ENCODE peak calls at places on chromosomes 2 and 18, in five cellular contexts. A, G, F, X and S are unnamed samples. For H3K4me1, the result is how much of the 10 kb centered on the place peaks cover.

GRCh38 chr2:231680992-231681852 is 27.1 kb upstream of the PTMA start:
- DNase-seq in A (peak), G (peak), F (peak), X (peak), S (peak)

GRCh38 chr18:49647496-49648168 is 85.8 kb downstream of the LIPG start:
- DNase-seq in A (no peak), G (no peak), F (no peak), X (peak), S (no peak)

GRCh38 chr2:7012141-7012809 is 95.1 kb downstream of the RNF144A start:
- DNase-seq in A (no peak), G (no peak), F (no peak), X (peak), S (no peak)

GRCh38 chr2:20198001-20198400 is 26.9 kb downstream of the SDC1 start:
- DNase-seq in A (peak), G (no peak), F (peak), X (no peak), S (no peak)

GRCh38 chr2:145230546-145230945 is 710.6 kb upstream of the ZEB2 start:
- DNase-seq in A (no peak), G (no peak), F (no peak), X (no peak), S (no peak)

GRCh38 chr2:106931742-106932335 is 45.9 kb upstream of the ST6GAL2 start:
- DNase-seq in A (no peak), G (no peak), F (no peak), X (no peak), S (no peak)

GRCh38 chr2:4475618-4476017 is 772.2 kb downstream of the DCDC2C start:
- DNase-seq in A (no peak), G (no peak), F (no peak), X (no peak), S (no peak)

GRCh38 chr2:143152219-143152618 is 23.0 kb downstream of the ARHGAP15 start:
- DNase-seq in A (no peak), G (no peak), F (no peak), X (no peak), S (no peak)

GRCh38 chr2:68466361-68466777 is 725 bp downstream of the FBXO48 start:
- DNase-seq in A (peak), G (no peak), F (peak), X (no peak), S (no peak)

GRCh38 chr2:32627441-32627900 is 379 bp upstream of the TTC27 start:
- DNase-seq in A (peak), G (no peak), F (peak), X (peak), S (peak)

GRCh38 chr2:112317303-112318158 is 42.1 kb downstream of the ZC3H6 start:
- DNase-seq in A (no peak), G (no peak), F (no peak), X (no peak), S (no peak)

DNA sequence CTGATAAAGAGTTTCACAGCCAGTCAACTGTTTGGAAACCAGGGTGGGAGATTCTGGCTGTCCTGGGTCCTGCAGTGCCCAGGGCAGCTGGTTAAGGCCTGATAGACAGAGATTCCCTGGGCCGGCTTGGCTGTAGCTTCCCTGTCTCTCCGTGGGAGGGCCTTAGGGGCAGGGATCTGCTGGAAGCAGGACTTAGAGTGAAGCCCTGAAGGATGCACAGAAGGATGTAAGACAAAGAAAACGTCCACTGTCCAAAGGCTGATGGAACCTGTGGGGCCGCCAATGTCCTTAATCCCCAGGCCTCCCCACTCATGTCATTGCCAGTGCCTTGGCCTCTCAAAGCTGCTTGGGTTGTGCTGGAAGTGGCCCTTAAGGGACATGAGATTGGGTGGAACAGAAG is 33.0 kb downstream of the MROH2A start:
- DNase-seq in A (no peak), G (no peak), F (no peak), X (peak), S (peak)
- H3K4me3 ChIP-seq in A (no peak), G (no peak), F (no peak), X (no peak), S (no peak)

GRCh38 chr2:85768713-85769112 is 14.9 kb downstream of the ATOH8 start:
- DNase-seq in A (peak), G (peak), F (peak), X (no peak), S (no peak)
- H3K4me1 ChIP-seq in A (half or more), G (half or more), F (half or more), X (under half), S (under half)

GRCh38 chr2:161204846-161205245 is 44.6 kb downstream of the TANK start:
- DNase-seq in A (no peak), G (no peak), F (no peak), X (no peak), S (no peak)

GRCh38 chr2:161200327-161200726 is 40.1 kb downstream of the TANK start:
- DNase-seq in A (no peak), G (no peak), F (no peak), X (no peak), S (no peak)

GRCh38 chr2:161199885-161200284 is 39.7 kb downstream of the TANK start:
- DNase-seq in A (no peak), G (no peak), F (no peak), X (no peak), S (no peak)
- TF ChIP-seq POLR2A in A (no peak), G (no peak), F (no peak), X (no peak), S (no peak)

GRCh38 chr18:11984091-11984490 is 2.8 kb downstream of the IMPA2 start:
- DNase-seq in A (no peak), G (no peak), F (no peak), X (no peak), S (no peak)
- H3K4me3 ChIP-seq in A (no peak), G (peak), F (no peak), X (no peak), S (no peak)

GRCh38 chr2:105598853-105599252 is 145.9 kb upstream of the NCK2 start:
- DNase-seq in A (no peak), G (no peak), F (no peak), X (no peak), S (no peak)

GRCh38 chr2:105600602-105600948 is 144.1 kb upstream of the NCK2 start:
- DNase-seq in A (no peak), G (no peak), F (no peak), X (no peak), S (no peak)

GRCh38 chr2:105598404-105598803 is 146.3 kb upstream of the NCK2 start:
- DNase-seq in A (no peak), G (no peak), F (no peak), X (no peak), S (no peak)

GRCh38 chr2:105600037-105600442 is 144.7 kb upstream of the NCK2 start:
- DNase-seq in A (no peak), G (no peak), F (no peak), X (no peak), S (no peak)

DNA sequence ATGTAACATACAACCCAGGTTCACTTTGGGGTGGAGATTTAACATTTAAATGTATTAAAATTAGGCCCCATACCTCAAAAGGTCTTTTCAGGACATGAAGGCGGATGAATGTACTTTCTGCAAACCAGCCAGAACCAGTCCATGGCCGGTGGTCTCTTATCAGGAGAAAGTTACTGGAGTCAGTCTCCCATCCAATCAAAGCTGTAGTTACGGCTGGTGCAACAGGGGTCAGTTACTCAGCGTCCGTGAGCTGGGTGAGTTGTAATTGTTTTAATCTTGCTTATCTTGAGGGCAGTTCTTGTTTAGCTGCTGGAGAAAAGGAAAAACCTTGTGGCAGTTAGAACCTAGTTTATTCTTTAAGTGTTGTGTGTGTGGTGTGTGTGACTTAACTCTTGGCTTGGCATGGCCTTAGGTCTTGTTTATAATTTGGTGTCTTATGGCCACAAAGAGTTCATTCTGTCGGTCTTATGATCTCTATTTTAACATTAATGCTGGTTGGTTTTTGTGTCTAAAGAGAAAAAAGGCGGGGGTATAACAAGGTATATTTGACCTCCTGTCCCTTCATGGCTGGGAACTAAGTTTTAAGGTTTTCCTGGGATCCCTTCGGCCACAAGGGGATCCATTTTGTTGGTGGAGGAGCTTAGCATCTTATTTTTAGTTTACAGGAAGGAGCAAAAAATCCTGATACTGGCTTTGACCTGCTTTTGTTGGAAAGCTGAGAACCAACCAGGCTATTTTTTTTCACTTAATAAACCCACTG is 143.6 kb upstream of the NCK2 start:
- DNase-seq in A (no peak), G (no peak), F (no peak), X (no peak), S (no peak)
- H3K4me1 ChIP-seq in A (under half), G (under half), F (under half), X (under half), S (under half)

GRCh38 chr2:64943387-64944150 is 45.6 kb upstream of the SLC1A4 start:
- DNase-seq in A (no peak), G (no peak), F (peak), X (peak), S (peak)
- TF ChIP-seq POLR2A in A (no peak), G (no peak), F (no peak), X (no peak), S (no peak)

GRCh38 chr18:59264651-59265245 is 8.5 kb downstream of the RAX start:
- DNase-seq in A (no peak), G (no peak), F (no peak), X (no peak), S (no peak)

GRCh38 chr18:59266019-59266369 is 7.3 kb downstream of the RAX start:
- DNase-seq in A (no peak), G (no peak), F (no peak), X (no peak), S (no peak)

GRCh38 chr18:59266459-59266858 is 6.8 kb downstream of the RAX start:
- DNase-seq in A (no peak), G (no peak), F (no peak), X (no peak), S (no peak)

GRCh38 chr18:59264136-59264571 is 9.1 kb downstream of the RAX start:
- DNase-seq in A (no peak), G (no peak), F (no peak), X (no peak), S (no peak)

GRCh38 chr18:59265246-59266018 is 7.8 kb downstream of the RAX start:
- DNase-seq in A (no peak), G (no peak), F (no peak), X (no peak), S (no peak)
- H3K4me3 ChIP-seq in A (no peak), G (peak), F (no peak), X (no peak), S (no peak)